ENCODE peak calls at places on chromosomes 12 and 14, in nine cellular contexts. W is Caki2; S is A172; Z is activated naive CD4-positive, alpha-beta T cell treated with Interleukin-2 at 50 U/mL for 16 hours; N is activated CD4-positive, alpha-beta T cell treated with anti-CD3 and anti-CD28 coated beads, Interleukin-2, amount 50 U/mL, for 24 hours; R is T-helper 9 cell; O is cardiac muscle cell; Y is HTR-8/SVneo; L is H4. A is an unnamed sample.

GRCh38 chr12:57046947-57047890 is 2.7 kb downstream of the MYO1A start:
- DNase-seq in W (no peak), S (no peak), Z (peak; percentile 39), N (no peak), R (no peak), O (no peak), Y (no peak), L (no peak), A (peak; percentile 83)

GRCh38 chr12:114481200-114481535 is 75.2 kb upstream of the TBX5 start:
- DNase-seq in W (no peak), S (no peak), Z (no peak), N (no peak), R (no peak), O (peak; percentile 31), Y (no peak), L (no peak), A (no peak)

GRCh38 chr14:31159682-31160296 is 47.8 kb downstream of the HECTD1 start:
- DNase-seq in W (no peak), S (peak; percentile 47), Z (no peak), N (no peak), R (no peak), O (no peak), Y (no peak), L (peak; percentile 18), A (no peak)

GRCh38 chr14:103749452-103749851 is 33.8 kb downstream of the ZFYVE21 start:
- DNase-seq in W (no peak), S (no peak), Z (no peak), N (no peak), R (no peak), O (no peak), Y (no peak), L (no peak), A (peak; percentile 3)

GRCh38 chr14:91326514-91326832 is 82.0 kb upstream of the GPR68 start:
- DNase-seq in W (no peak), S (no peak), Z (no peak), N (no peak), R (no peak), O (no peak), Y (no peak), L (no peak), A (no peak)

GRCh38 chr14:65019944-65020566 is 33.4 kb downstream of the FNTB start:
- DNase-seq in W (peak; percentile 56), S (peak; percentile 51), Z (no peak), N (no peak), R (no peak), O (peak; percentile 82), Y (peak; percentile 98), L (peak; percentile 68), A (no peak)

GRCh38 chr12:51895378-51896135 is 7.7 kb downstream of the ANKRD33 start:
- DNase-seq in W (no peak), S (no peak), Z (no peak), N (no peak), R (no peak), O (no peak), Y (no peak), L (no peak), A (no peak)

GRCh38 chr12:114405449-114406271 is at the start of gene TBX5:
- DNase-seq in W (no peak), S (no peak), Z (no peak), N (no peak), R (no peak), O (peak; percentile 77), Y (no peak), L (no peak), A (no peak)

GRCh38 chr12:130819681-130820080 is 19.4 kb downstream of the STX2 start:
- DNase-seq in W (no peak), S (no peak), Z (no peak), N (no peak), R (no peak), O (no peak), Y (no peak), L (no peak), A (no peak)

GRCh38 chr12:55745361-55746146 is 2.6 kb downstream of the GDF11 start:
- DNase-seq in W (no peak), S (no peak), Z (no peak), N (no peak), R (no peak), O (peak; percentile 94), Y (no peak), L (no peak), A (no peak)

GRCh38 chr12:121748571-121749265 is 36.2 kb downstream of the TMEM120B start:
- DNase-seq in W (peak; percentile 98), S (peak; percentile 76), Z (peak; percentile 49), N (no peak), R (no peak), O (peak; percentile 61), Y (peak; percentile 63), L (no peak), A (peak; percentile 39)

GRCh38 chr12:590206-590750 is 73.0 kb downstream of the NINJ2 start:
- DNase-seq in W (no peak), S (no peak), Z (no peak), N (no peak), R (no peak), O (no peak), Y (no peak), L (no peak), A (no peak)

GRCh38 chr14:56854325-56854724 is 44.0 kb upstream of the OTX2 start:
- DNase-seq in W (no peak), S (no peak), Z (no peak), N (no peak), R (no peak), O (no peak), Y (no peak), L (no peak), A (no peak)

GRCh38 chr14:85241022-85241880 is 288.7 kb upstream of the FLRT2 start:
- DNase-seq in W (no peak), S (peak; percentile 15), Z (no peak), N (no peak), R (no peak), O (peak; percentile 2), Y (no peak), L (peak; percentile 4), A (no peak)

GRCh38 chr12:69985656-69986055 is 160.6 kb downstream of the MYRFL start:
- DNase-seq in W (peak; percentile 28), S (peak; percentile 4), Z (no peak), N (no peak), R (no peak), O (no peak), Y (peak; percentile 7), L (peak; percentile 32), A (peak; percentile 17)

GRCh38 chr12:64137117-64137516 is 85.0 kb downstream of the KICS2 start:
- DNase-seq in W (no peak), S (no peak), Z (no peak), N (no peak), R (no peak), O (no peak), Y (no peak), L (no peak), A (no peak)

GRCh38 chr14:52876806-52877205 is 74.0 kb downstream of the FERMT2 start:
- DNase-seq in W (no peak), S (no peak), Z (no peak), N (no peak), R (no peak), O (no peak), Y (no peak), L (no peak), A (no peak)

GRCh38 chr14:79516009-79516408 is 695.3 kb downstream of the DIO2 start:
- DNase-seq in W (no peak), S (no peak), Z (no peak), N (no peak), R (no peak), O (no peak), Y (no peak), L (no peak), A (no peak)

GRCh38 chr14:67480011-67480410 is 8.5 kb downstream of the TMEM229B start:
- DNase-seq in W (no peak), S (no peak), Z (no peak), N (no peak), R (no peak), O (peak; percentile 53), Y (no peak), L (no peak), A (no peak)

GRCh38 chr12:24470050-24470449 is 478.9 kb downstream of the BCAT1 start:
- DNase-seq in W (no peak), S (no peak), Z (no peak), N (no peak), R (no peak), O (no peak), Y (no peak), L (no peak), A (no peak)

GRCh38 chr14:90426031-90426540 is 29.3 kb downstream of the CALM1 start:
- DNase-seq in W (no peak), S (no peak), Z (no peak), N (no peak), R (no peak), O (no peak), Y (no peak), L (peak; percentile 53), A (no peak)

GRCh38 chr12:65156366-65156831 is 13.0 kb upstream of the LEMD3 start:
- DNase-seq in W (peak; percentile 31), S (no peak), Z (no peak), N (no peak), R (no peak), O (no peak), Y (no peak), L (no peak), A (peak; percentile 14)

GRCh38 chr12:2248087-2248900 is 195.5 kb downstream of the CACNA1C start:
- DNase-seq in W (no peak), S (peak; percentile 19), Z (no peak), N (no peak), R (no peak), O (no peak), Y (no peak), L (peak; percentile 63), A (no peak)

GRCh38 chr14:101584049-101584859 is 23.0 kb downstream of the DIO3 start:
- DNase-seq in W (no peak), S (no peak), Z (no peak), N (no peak), R (no peak), O (no peak), Y (peak; percentile 46), L (no peak), A (no peak)

GRCh38 chr14:66572836-66573235 is 64.9 kb downstream of the GPHN start:
- DNase-seq in W (no peak), S (no peak), Z (no peak), N (no peak), R (no peak), O (no peak), Y (no peak), L (no peak), A (no peak)

GRCh38 chr14:37573355-37573754 is 21.7 kb downstream of the FOXA1 start:
- DNase-seq in W (no peak), S (no peak), Z (no peak), N (no peak), R (no peak), O (no peak), Y (no peak), L (no peak), A (no peak)

GRCh38 chr12:13805038-13805437 is 176.4 kb downstream of the GRIN2B start:
- DNase-seq in W (peak; percentile 43), S (no peak), Z (no peak), N (no peak), R (no peak), O (no peak), Y (no peak), L (no peak), A (no peak)

GRCh38 chr14:39755269-39755878 is 323.1 kb upstream of the FBXO33 start:
- DNase-seq in W (peak; percentile 9), S (no peak), Z (no peak), N (no peak), R (no peak), O (no peak), Y (no peak), L (no peak), A (no peak)

GRCh38 chr12:114396153-114396868 is 9.6 kb downstream of the TBX5 start:
- DNase-seq in W (no peak), S (no peak), Z (no peak), N (no peak), R (no peak), O (peak; percentile 55), Y (no peak), L (no peak), A (no peak)

GRCh38 chr14:51732494-51733080 is 80.9 kb downstream of the FRMD6 start:
- DNase-seq in W (no peak), S (no peak), Z (no peak), N (no peak), R (no peak), O (no peak), Y (no peak), L (no peak), A (no peak)

A was measured in activated CD4-positive, alpha-beta memory T cell treated with anti-CD3 and anti-CD28 coated beads for 36 hours.